ENCODE peak calls at places on chromosome 14, in ten cellular contexts. H is iPS DF 6.9, O is sigmoid colon, P is lower lobe of right lung, Y is uterus, G is PC-9, D is GM23248, L is upper lobe of left lung, F is BJ, K is breast epithelium. X is an unnamed sample.
A peak's percentile ranks its signal among the peaks of the same experiment; 100 is the strongest.

GRCh38 chr14:90645842-90646443 is 170.3 kb downstream of the TTC7B start:
- DNase-seq in H (no peak), O (no peak), P (no peak), Y (no peak), G (peak; percentile 75), D (no peak), L (no peak), F (no peak), K (peak; percentile 73), X (peak; percentile 42)

GRCh38 chr14:79699206-79699605 is 512.1 kb downstream of the DIO2 start:
- DNase-seq in H (no peak), O (no peak), P (no peak), Y (no peak), G (no peak), D (no peak), L (no peak), F (no peak), K (no peak), X (no peak)

GRCh38 chr14:96039633-96040311 is 610 bp downstream of the C14orf132 start:
- DNase-seq in H (no peak), O (peak; percentile 70), P (peak; percentile 55), Y (peak; percentile 37), G (no peak), D (peak; percentile 64), L (peak; percentile 86), F (no peak), K (no peak), X (peak; percentile 16)

GRCh38 chr14:62691613-62692489 is 353.4 kb downstream of the KCNH5 start:
- DNase-seq in H (no peak), O (no peak), P (no peak), Y (peak; percentile 17), G (peak; percentile 58), D (peak; percentile 78), L (no peak), F (peak; percentile 3), K (peak; percentile 45), X (peak; percentile 62)

GRCh38 chr14:77804592-77804991 is 4.7 kb downstream of the ADCK1 start:
- DNase-seq in H (peak; percentile 29), O (no peak), P (no peak), Y (no peak), G (peak; percentile 41), D (peak; percentile 36), L (no peak), F (no peak), K (no peak), X (no peak)

GRCh38 chr14:64646103-64646502 is 58.1 kb upstream of the PLEKHG3 start:
- DNase-seq in H (no peak), O (peak; percentile 77), P (no peak), Y (no peak), G (no peak), D (peak; percentile 69), L (no peak), F (no peak), K (no peak), X (no peak)

GRCh38 chr14:60061371-60061770 is 30.4 kb upstream of the PCNX4 start:
- DNase-seq in H (no peak), O (no peak), P (no peak), Y (no peak), G (peak; percentile 9), D (peak; percentile 29), L (no peak), F (peak; percentile 11), K (no peak), X (no peak)

GRCh38 chr14:74846968-74847549 is 28.9 kb downstream of the PROX2 start:
- DNase-seq in H (no peak), O (no peak), P (no peak), Y (no peak), G (no peak), D (peak; percentile 85), L (no peak), F (no peak), K (no peak), X (no peak)

GRCh38 chr14:68664225-68664681 is 128.6 kb downstream of the ZFP36L1 start:
- DNase-seq in H (no peak), O (no peak), P (no peak), Y (no peak), G (no peak), D (peak; percentile 15), L (no peak), F (no peak), K (no peak), X (no peak)

GRCh38 chr14:37583358-37584210 is 11.5 kb downstream of the FOXA1 start:
- DNase-seq in H (no peak), O (no peak), P (peak; percentile 72), Y (no peak), G (peak; percentile 67), D (no peak), L (peak; percentile 87), F (no peak), K (no peak), X (peak; percentile 8)

DNA sequence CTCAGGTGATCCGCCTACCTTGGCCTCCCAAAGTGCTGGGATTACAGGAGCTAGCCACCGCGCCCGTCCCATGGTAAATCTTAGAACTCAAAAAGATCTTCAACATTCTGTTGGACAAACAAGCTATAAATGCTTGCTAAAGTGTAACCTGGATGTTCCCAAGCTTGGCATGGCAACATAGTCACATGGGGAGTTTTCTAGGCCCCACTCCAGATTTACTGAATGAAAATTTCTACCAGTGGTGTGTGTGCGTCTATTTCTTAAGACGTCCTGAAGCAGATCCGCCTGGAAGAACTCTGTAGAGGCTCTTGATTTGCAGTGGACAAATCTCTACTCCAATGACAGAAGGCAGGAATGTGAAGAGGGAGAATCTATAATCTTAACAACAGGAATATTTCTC is 59.9 kb downstream of the ZFYVE21 start:
- DNase-seq in H (no peak), O (no peak), P (no peak), Y (no peak), G (no peak), D (no peak), L (no peak), F (no peak), K (no peak), X (no peak)
- H3K4me3 ChIP-seq in H (no peak overlapping the region), O (no peak overlapping the region), P (no peak overlapping the region), Y (no peak overlapping the region), G (no peak overlapping the region), D (no peak overlapping the region), L (no peak overlapping the region), F (no peak overlapping the region), K (no peak overlapping the region), X (no peak overlapping the region)

DNA sequence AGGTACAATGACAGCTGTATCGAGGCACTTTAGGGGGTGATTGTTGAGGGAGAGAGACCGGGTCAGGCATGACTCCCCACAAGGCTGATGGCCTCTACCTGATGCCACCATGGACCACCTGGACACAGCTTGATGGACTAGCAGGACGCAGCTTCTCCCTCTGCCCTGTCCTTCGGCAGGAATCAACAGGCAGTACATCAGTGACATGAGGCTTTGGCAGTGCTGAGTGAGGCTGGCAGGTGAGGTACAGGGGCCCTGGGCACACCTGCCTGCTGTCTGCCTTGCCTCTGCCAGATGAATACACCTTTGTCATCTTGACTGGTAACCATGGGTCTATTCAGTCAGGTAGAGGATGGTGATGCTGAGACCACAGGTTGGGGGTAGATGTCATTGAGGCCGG is 25.3 kb upstream of the ESRRB start:
- DNase-seq in H (no peak), O (no peak), P (no peak), Y (no peak), G (no peak), D (no peak), L (no peak), F (no peak), K (no peak), X (no peak)
- H3K27me3 ChIP-seq in H (no peaks in the 10 kb centered on the region), O (peaks cover 4% of the 10 kb centered on the region), P (peaks cover 14% of the 10 kb centered on the region), Y (no peaks in the 10 kb centered on the region), G (peaks cover 74% of the 10 kb centered on the region), D (no peaks in the 10 kb centered on the region), L (no peaks in the 10 kb centered on the region), F (peaks cover 8% of the 10 kb centered on the region), K (peaks cover 4% of the 10 kb centered on the region), X (no peaks in the 10 kb centered on the region)

GRCh38 chr14:61486930-61487495 is 165.6 kb downstream of the PRKCH start:
- DNase-seq in H (no peak), O (no peak), P (no peak), Y (no peak), G (no peak), D (no peak), L (no peak), F (no peak), K (no peak), X (no peak)
- H3K36me3 ChIP-seq in H (no peaks in the 10 kb centered on the region), O (no peaks in the 10 kb centered on the region), P (peaks cover 25% of the 10 kb centered on the region), Y (no peaks in the 10 kb centered on the region), G (peaks cover 16% of the 10 kb centered on the region), D (no peaks in the 10 kb centered on the region), L (no peaks in the 10 kb centered on the region), F (no peaks in the 10 kb centered on the region), K (no peaks in the 10 kb centered on the region), X (no peaks in the 10 kb centered on the region)

DNA sequence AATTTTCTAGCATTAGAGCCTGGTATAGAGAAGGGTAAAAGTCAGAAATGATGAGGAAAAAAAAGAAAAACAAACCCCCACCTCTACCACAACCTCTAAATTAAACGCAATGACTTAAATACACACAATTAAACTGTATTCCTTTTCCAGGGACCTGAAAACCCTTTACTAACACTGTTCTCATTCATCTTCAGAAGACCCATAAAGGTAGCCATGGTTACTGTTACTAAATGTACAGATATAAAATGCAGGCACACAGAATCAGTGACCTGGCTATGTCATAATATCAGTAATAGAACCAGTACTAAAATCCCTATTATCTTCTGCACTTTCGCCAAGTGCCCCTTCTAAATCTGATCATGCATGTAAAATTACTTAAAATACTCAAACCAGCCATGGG is 1.4 kb downstream of the ACIN1 start:
- DNase-seq in H (no peak), O (no peak), P (no peak), Y (no peak), G (no peak), D (no peak), L (no peak), F (no peak), K (no peak), X (no peak)
- H3K4me3 ChIP-seq in H (no peak overlapping the region), O (peak overlapping the region; percentile 79), P (peak overlapping the region; percentile 68), Y (peak overlapping the region; percentile 92), G (peak overlapping the region; percentile 98), D (peak overlapping the region; percentile 98), L (peak overlapping the region; percentile 85), F (peak overlapping the region; percentile 89), K (peak overlapping the region; percentile 68), X (peak overlapping the region; percentile 97)